ENCODE peak calls at places on chromosomes 2 and 18, in four cellular contexts. S is uterus, W is A549, M is suprapubic skin. G is an unnamed sample.

GRCh38 chr2:138356178-138356577 is 145.4 kb upstream of the SPOPL start:
- DNase-seq in S (no peak), W (no peak), M (no peak), G (no peak)

GRCh38 chr18:70634576-70635147 is 345.8 kb downstream of the SOCS6 start:
- DNase-seq in S (no peak), W (no peak), M (no peak), G (no peak)

GRCh38 chr2:109256921-109257320 is 127.9 kb downstream of the SH3RF3 start:
- DNase-seq in S (peak; percentile 42), W (no peak), M (peak; percentile 48), G (no peak)

GRCh38 chr2:52539026-52539964 is 1228.3 kb upstream of the CHAC2 start:
- DNase-seq in S (no peak), W (no peak), M (no peak), G (no peak)

GRCh38 chr18:11511434-11512095 is 97.8 kb upstream of the SLC35G4 start:
- DNase-seq in S (no peak), W (no peak), M (no peak), G (no peak)

GRCh38 chr2:214519258-214519818 is 108.5 kb downstream of the VWC2L start:
- DNase-seq in S (no peak), W (no peak), M (no peak), G (no peak)

GRCh38 chr2:9753276-9753600 is 90.0 kb upstream of the TAF1B start:
- DNase-seq in S (no peak), W (peak; percentile 88), M (no peak), G (no peak)

GRCh38 chr2:95354925-95355324 is 47.6 kb upstream of the FAHD2A start:
- DNase-seq in S (peak; percentile 8), W (no peak), M (peak; percentile 70), G (no peak)

GRCh38 chr2:156009293-156009692 is 323.2 kb downstream of the NR4A2 start:
- DNase-seq in S (no peak), W (no peak), M (no peak), G (no peak)

DNA sequence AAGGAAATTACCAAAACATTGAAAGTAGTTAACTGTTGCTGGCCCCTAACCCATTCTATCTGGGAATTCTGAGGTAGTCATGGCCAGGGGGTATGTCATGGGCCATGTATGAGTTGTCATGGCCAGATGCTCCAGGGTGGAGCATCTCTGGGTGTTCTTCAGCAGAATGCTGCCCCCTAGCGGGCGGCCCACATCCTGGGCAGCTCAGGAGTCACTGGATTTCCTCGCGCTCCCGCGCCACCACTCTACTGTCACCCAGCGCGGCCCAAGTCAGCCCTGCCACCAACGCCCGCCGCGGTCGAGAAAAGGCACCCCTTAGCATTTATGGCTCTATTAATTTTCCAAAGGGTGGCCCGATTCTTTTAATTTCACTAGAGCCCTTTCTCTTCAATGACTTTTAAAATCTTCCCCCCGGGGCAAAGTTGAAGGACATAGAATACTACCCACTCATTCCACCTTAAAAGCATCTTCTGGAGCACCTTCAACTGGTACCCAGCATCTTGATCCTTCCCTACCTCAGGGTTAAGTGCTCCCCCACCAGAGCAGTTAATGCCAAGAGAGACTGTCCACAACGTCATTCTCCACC is 41.6 kb downstream of the PKDCC start:
- DNase-seq in S (peak; percentile 58), W (peak; percentile 74), M (peak; percentile 82), G (peak; percentile 89)
- TF ChIP-seq CTCF in S (peak; percentile 49), W (peak; percentile 66), M (peak; percentile 19), G (no peak)

GRCh38 chr2:27737676-27738348 is 33.7 kb upstream of the MRPL33 start:
- DNase-seq in S (peak; percentile 43), W (no peak), M (no peak), G (peak; percentile 85)
- TF ChIP-seq POLR2A in S (no peak), W (no peak), M (no peak), G (no peak)

DNA sequence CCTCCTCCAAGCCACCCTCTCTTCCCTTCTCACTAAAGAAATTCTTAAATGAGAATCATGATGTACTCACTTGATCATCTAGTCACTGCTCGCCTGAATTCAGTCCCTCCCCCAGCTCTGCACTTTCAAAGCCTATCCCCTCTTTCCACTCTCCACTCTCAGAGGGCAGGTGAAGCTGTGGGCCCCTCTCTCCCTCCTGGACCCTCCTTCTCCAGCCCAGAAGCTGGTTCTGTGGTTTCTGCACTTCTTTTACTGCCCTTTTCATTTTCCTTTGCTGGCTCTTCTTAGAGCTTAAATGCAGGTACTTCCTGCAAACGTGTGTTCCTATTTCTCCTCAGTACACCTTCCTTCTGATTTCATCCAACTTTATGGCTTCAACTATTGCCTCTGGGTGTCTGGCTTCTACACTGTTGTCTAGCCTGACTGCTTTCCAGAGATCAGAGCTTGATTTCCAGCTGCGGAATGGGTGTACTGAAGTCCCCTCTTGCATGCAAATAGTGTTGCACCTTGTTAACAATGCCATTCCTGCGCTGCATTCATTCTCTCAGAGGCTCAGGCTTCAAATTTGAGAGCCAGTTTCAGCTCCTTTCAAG is 15.2 kb upstream of the TXNDC2 start:
- DNase-seq in S (no peak), W (no peak), M (no peak), G (no peak)
- H3K4me3 ChIP-seq in S (no peak overlapping the region), W (no peak overlapping the region), M (no peak overlapping the region), G (no peak overlapping the region)

GRCh38 chr18:48675330-48675761 is 136.5 kb downstream of the CTIF start:
- DNase-seq in S (peak; percentile 77), W (peak; percentile 64), M (peak; percentile 92), G (peak; percentile 97)

GRCh38 chr18:48672671-48673340 is 134.0 kb downstream of the CTIF start:
- DNase-seq in S (peak; percentile 1), W (no peak), M (peak; percentile 72), G (peak; percentile 78)

GRCh38 chr18:48673456-48674197 is 134.8 kb downstream of the CTIF start:
- DNase-seq in S (peak; percentile 9), W (no peak), M (peak; percentile 50), G (peak; percentile 56)

GRCh38 chr18:48674758-48675157 is 135.9 kb downstream of the CTIF start:
- DNase-seq in S (peak; percentile 4), W (no peak), M (peak; percentile 69), G (no peak)

GRCh38 chr18:48674198-48674721 is 135.4 kb downstream of the CTIF start:
- DNase-seq in S (peak; percentile 12), W (no peak), M (peak; percentile 60), G (peak; percentile 78)
- TF ChIP-seq CTCF in S (no peak), W (no peak), M (no peak), G (no peak)

GRCh38 chr2:207926133-207927076 is 98.9 kb downstream of the PLEKHM3 start:
- DNase-seq in S (peak; percentile 46), W (no peak), M (no peak), G (no peak)
- TF ChIP-seq POLR2A in S (no peak), W (no peak), M (no peak), G (no peak)

DNA sequence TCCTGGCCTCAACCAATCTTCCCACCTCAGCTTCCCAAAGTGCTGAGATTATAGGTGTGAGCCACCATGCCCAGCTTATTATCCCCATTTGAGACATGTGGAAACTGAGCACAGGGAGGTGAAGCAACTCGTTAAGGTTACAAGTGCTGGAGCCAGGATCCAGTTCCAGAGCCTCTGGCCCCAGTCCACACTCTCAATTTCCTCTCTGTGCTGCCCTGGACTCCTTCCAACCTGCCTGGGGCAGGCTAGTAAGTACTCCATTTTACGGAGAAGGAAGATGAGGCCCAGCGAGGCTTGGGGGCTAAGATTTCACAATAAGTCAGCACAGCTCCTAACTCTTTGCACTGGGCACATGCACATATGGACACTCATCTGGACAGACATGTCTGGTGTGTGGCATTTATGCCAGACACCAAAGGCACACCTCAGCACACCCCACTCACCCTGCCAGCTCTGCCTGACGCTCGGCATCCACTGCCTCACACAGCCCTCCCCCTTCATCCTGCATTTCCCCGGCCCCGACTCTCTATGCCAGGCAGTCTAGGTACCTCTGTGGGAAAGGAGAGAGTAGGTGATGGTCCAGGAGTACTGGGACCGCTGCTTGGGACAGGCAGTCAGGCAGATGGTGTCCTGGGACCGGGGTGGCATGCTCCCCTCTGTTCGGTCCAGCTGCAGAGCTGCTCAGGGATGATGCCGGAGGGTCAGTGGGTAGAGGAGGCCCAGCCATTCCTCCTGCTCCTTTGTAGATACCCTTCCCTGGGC is 20.5 kb downstream of the CFAP65 start:
- DNase-seq in S (no peak), W (no peak), M (no peak), G (no peak)
- H3K4me3 ChIP-seq in S (no peak overlapping the region), W (no peak overlapping the region), M (no peak overlapping the region), G (no peak overlapping the region)

GRCh38 chr18:75884728-75885127 is 457.2 kb upstream of the SMIM21 start:
- DNase-seq in S (no peak), W (no peak), M (no peak), G (no peak)
- TF ChIP-seq CTCF in S (no peak), W (no peak), M (no peak), G (no peak)